ENCODE peak calls at places on chromosome 16, in six cellular contexts. S, M, G, H, V and U are unnamed samples.

GRCh38 chr16:65842067-65842466 is 524.4 kb upstream of the CDH5 start:
- DNase-seq in S (no peak), M (no peak), V (no peak), G (no peak), H (no peak), U (no peak)

GRCh38 chr16:68366062-68366461 is 55.2 kb downstream of the PRMT7 start:
- DNase-seq in M (no peak), G (no peak), S (no peak), V (no peak), H (no peak), U (no peak)

GRCh38 chr16:67198238-67198734 is 645 bp upstream of the ELMO3 start:
- DNase-seq in V (peak), H (peak), M (no peak), S (peak), G (no peak), U (peak)

GRCh38 chr16:68296291-68296690 is 14.5 kb downstream of the SLC7A6OS start:
- DNase-seq in G (no peak), V (no peak), H (no peak), M (no peak), S (no peak), U (no peak)

GRCh38 chr16:50478021-50478772 is 70.0 kb upstream of the NKD1 start:
- DNase-seq in V (no peak), M (no peak), G (no peak), S (no peak), H (no peak), U (no peak)

GRCh38 chr16:27449434-27450188 is 47.6 kb downstream of the IL21R start:
- DNase-seq in H (no peak), G (no peak), V (no peak), M (no peak), S (no peak), U (peak)

GRCh38 chr16:60013076-60013475 is 1279.0 kb upstream of the GOT2 start:
- DNase-seq in M (no peak), H (no peak), V (no peak), S (no peak), G (no peak), U (no peak)

GRCh38 chr16:22016927-22017326 is 9.0 kb downstream of the MOSMO start:
- DNase-seq in M (no peak), V (no peak), H (no peak), G (no peak), S (no peak), U (no peak)

GRCh38 chr16:15034266-15035162 is 21.4 kb downstream of the NTAN1 start:
- DNase-seq in H (no peak), V (peak), S (no peak), M (no peak), G (no peak), U (peak)

GRCh38 chr16:86343111-86343642 is 167.2 kb upstream of the FOXF1 start:
- DNase-seq in H (no peak), S (no peak), V (no peak), G (no peak), M (peak), U (peak)

GRCh38 chr16:85092851-85093250 is 19.4 kb downstream of the CIBAR2 start:
- DNase-seq in H (no peak), S (no peak), G (no peak), V (no peak), M (no peak), U (no peak)

GRCh38 chr16:48295493-48296281 is 48.3 kb upstream of the ABCC11 start:
- DNase-seq in H (no peak), G (no peak), V (no peak), M (no peak), S (no peak), U (no peak)

GRCh38 chr16:86418981-86419380 is 91.3 kb upstream of the FOXF1 start:
- DNase-seq in H (no peak), S (no peak), V (no peak), G (no peak), M (no peak), U (no peak)

GRCh38 chr16:13421726-13422125 is 498.2 kb upstream of the ERCC4 start:
- DNase-seq in H (peak), M (no peak), S (peak), G (no peak), V (no peak), U (no peak)

GRCh38 chr16:2846511-2847310 is 11.3 kb downstream of the PRSS22 start:
- DNase-seq in M (no peak), V (no peak), G (no peak), H (no peak), S (peak), U (no peak)

GRCh38 chr16:83420206-83420760 is 387.5 kb upstream of the HSBP1 start:
- DNase-seq in H (peak), V (peak), M (no peak), G (peak), S (no peak), U (no peak)

GRCh38 chr16:2948807-2949704 is 15.0 kb upstream of the KREMEN2 start:
- DNase-seq in M (no peak), H (no peak), S (no peak), G (no peak), V (no peak), U (peak)

GRCh38 chr16:65658339-65659275 is 536.7 kb upstream of the CDH11 start:
- DNase-seq in S (peak), M (no peak), V (peak), G (no peak), H (peak), U (no peak)

GRCh38 chr16:31527617-31528287 is at the start of gene AHSP:
- DNase-seq in S (peak), G (no peak), M (no peak), V (no peak), H (peak), U (no peak)

GRCh38 chr16:78211951-78212350 is 112.5 kb downstream of the WWOX start:
- DNase-seq in S (peak), M (no peak), G (no peak), V (no peak), H (peak), U (no peak)

GRCh38 chr16:83040174-83040573 is 413.4 kb downstream of the CDH13 start:
- DNase-seq in H (no peak), S (no peak), M (no peak), G (no peak), V (no peak), U (no peak)

GRCh38 chr16:85724126-85724879 is 26.6 kb downstream of the C16orf74 start:
- DNase-seq in G (no peak), V (no peak), H (no peak), S (no peak), M (no peak), U (no peak)

GRCh38 chr16:72474511-72475123 is 302.7 kb upstream of the PMFBP1 start:
- DNase-seq in H (no peak), M (no peak), G (peak), S (no peak), V (no peak), U (no peak)

GRCh38 chr16:69311533-69312388 is 611 bp downstream of the VPS4A start:
- DNase-seq in V (peak), G (peak), M (no peak), S (peak), H (peak), U (no peak)

GRCh38 chr16:24178496-24178895 is 77.6 kb upstream of the CACNG3 start:
- DNase-seq in V (no peak), M (no peak), G (no peak), S (peak), H (peak), U (no peak)

DNA sequence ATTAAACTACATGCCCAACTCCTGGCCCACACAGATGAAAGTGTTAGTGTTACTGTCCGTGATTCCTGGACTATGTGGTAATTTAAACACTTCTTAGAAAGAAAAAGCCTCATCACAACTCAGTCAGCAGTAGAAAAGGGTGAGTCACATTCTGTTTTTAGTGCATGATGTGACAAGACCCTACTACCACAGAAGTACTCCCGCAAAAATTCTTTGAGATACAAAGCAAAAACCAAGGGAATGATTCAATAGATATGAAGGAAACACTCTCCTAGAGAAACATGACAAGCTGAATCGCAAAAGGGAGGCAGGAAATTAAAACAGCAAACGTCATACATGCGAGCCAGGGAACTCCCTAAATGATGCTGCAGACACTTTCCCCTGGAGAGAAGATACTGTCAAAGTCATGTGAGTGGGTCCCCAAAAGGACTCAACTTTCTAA is 14.4 kb downstream of the SNN start:
- DNase-seq in V (no peak), M (no peak), S (no peak), G (peak), H (no peak), U (no peak)
- H3K27ac ChIP-seq in V (no peak), M (peak), S (no peak), G (peak), H (no peak), U (no peak)

DNA sequence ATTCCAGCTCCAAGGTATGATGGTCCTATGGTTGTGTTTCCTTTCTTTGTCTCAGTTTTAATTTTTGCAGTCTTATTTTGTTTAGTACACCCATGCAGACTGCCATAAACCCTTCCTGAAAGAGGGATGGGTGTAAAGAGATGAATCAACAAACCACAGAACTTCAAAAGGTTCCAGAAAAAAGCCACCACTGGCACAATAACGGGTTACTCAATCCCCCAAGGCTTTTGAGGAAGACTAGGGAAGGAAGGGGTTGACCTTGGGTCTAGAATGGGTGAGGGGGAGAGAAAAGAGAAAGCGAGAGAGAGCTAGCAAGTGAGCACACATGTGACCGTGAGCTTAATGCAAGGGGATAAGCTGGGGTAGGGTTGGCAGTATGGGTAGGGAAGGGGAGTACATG is 168.1 kb downstream of the XYLT1 start:
- DNase-seq in S (no peak), G (no peak), H (no peak), M (no peak), V (no peak), U (no peak)
- H3K27ac ChIP-seq in S (no peak), G (no peak), H (no peak), M (no peak), V (no peak), U (no peak)

GRCh38 chr16:58032710-58033293 is 7.2 kb downstream of the MMP15 start:
- DNase-seq in V (no peak), S (no peak), G (no peak), M (no peak), H (peak), U (peak)

GRCh38 chr16:58036943-58037342 is 11.4 kb downstream of the MMP15 start:
- DNase-seq in S (no peak), G (no peak), M (no peak), V (no peak), H (no peak), U (no peak)

GRCh38 chr16:58034128-58034685 is 8.7 kb downstream of the MMP15 start:
- DNase-seq in G (no peak), H (no peak), S (no peak), V (no peak), M (no peak), U (no peak)

GRCh38 chr16:58035356-58036170 is 10.0 kb downstream of the MMP15 start:
- DNase-seq in S (no peak), G (no peak), M (no peak), H (no peak), V (no peak), U (no peak)

DNA sequence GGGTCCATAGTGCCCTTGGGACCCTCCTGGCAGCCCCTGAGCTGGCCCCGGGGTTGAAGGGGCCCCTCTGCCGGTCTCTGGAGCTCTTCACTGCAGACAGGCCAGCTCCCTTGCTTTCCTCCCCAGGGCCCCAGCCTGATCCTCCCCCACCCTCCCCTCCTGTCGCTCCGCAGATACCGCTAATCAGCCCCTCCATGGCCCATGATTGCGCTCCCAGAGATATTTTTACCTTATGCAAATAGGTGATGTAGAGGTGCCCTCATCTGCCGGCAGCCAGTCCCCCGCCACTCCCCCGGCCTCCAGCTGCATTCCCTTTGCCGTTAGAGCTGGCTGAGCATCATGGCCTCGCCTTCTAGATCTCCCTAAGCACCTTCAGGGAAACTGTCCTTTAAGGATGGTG is 9.2 kb downstream of the MMP15 start:
- DNase-seq in S (no peak), G (no peak), H (no peak), M (no peak), V (no peak), U (no peak)
- H3K27ac ChIP-seq in S (no peak), G (no peak), H (no peak), M (no peak), V (no peak), U (no peak)

GRCh38 chr16:1713933-1714332 is 7.9 kb downstream of the MAPK8IP3 start:
- DNase-seq in S (peak), M (no peak), V (no peak), H (peak), G (no peak), U (no peak)
- H3K27ac ChIP-seq in S (no peak), M (no peak), V (no peak), H (no peak), G (no peak), U (no peak)

GRCh38 chr16:19645557-19645981 is 72.5 kb downstream of the KNOP1 start:
- DNase-seq in S (no peak), G (no peak), H (peak), V (no peak), M (no peak), U (peak)
- H3K27ac ChIP-seq in S (no peak), G (no peak), H (no peak), V (no peak), M (peak), U (no peak)

DNA sequence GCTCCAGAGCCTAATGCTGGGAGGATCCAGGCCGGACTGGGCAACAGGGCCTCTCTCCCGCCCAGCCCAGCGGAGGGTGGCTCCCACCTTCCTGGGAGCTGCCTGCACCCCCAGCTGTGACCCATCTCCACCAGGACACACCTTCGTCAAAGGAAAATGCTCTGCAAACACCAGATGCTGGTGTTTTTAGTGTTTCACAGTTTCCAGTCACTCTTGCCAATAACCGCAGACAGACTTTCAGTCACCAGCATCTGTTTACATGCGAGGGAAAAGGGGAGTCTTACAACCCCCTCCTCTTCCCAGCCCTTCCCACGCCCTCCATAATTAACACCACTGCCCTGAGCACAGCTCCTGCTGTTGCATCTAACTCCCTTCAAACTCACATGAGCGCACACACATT is 25.3 kb downstream of the KLHDC4 start:
- DNase-seq in S (no peak), V (no peak), M (no peak), G (no peak), H (no peak), U (no peak)
- H3K27ac ChIP-seq in S (no peak), V (no peak), M (no peak), G (no peak), H (no peak), U (no peak)

DNA sequence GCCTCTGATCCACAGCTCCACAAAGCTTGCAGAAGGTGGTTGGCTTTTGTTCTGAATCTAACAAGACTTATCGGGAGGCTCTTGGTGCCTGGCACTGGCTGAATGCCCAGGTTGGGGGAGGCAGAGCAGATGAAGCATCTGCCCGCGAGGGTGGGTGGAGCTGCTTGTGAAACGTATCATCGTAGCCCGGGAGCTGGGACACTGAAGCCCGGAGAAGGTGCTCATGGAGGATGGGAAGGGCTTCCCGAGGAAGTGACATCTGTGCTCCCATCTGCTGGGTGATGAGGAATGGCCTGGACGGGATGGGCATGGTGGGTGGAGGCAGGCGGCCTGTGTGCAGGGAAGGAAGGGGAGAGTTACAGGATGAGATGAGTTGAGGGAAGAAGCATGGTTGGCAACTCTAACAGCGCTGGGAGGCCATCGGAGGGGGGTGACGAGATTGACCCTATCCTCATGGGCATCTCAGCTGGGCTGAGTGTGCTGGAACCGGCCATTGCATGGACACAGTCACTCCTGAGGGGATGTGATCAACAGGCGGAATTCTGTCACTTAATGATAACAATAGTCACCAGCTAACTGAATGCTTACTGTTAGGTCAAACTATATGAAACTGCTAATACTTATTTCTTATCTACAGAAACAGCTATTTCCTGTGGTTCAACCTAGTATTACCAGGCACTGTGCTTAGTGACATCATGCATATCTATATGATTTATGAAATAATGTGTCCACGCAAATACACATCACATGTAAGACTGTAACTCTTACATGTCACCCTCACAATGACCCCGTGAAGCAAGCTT is 102.7 kb downstream of the ABCC6 start:
- DNase-seq in S (no peak), H (no peak), V (no peak), M (no peak), G (no peak), U (peak)
- H3K27ac ChIP-seq in S (no peak), H (no peak), V (no peak), M (peak), G (no peak), U (peak)